ENCODE peak calls at places on chromosomes 12 and 14, in nine cellular contexts. K, M, G, O, Z, S, N, A and F are unnamed samples. For H3K4me1, the result is how much of the 10 kb centered on the place peaks cover.

GRCh38 chr12:53236443-53237111 is 4.6 kb upstream of the RARG start:
- DNase-seq in K (no peak), M (no peak), G (no peak), O (no peak), Z (no peak), S (peak), N (no peak), A (no peak), F (peak)

GRCh38 chr12:17511369-17511768 is 578.6 kb downstream of the RERGL start:
- DNase-seq in K (no peak), M (no peak), G (no peak), O (peak), Z (no peak), S (no peak), N (no peak), A (no peak), F (no peak)

GRCh38 chr12:26712892-26713291 is 120.1 kb downstream of the ITPR2 start:
- DNase-seq in K (no peak), M (no peak), G (no peak), O (peak), Z (no peak), S (no peak), N (no peak), A (no peak), F (no peak)

GRCh38 chr12:53499261-53500118 is at the start of gene MAP3K12:
- DNase-seq in K (no peak), M (peak), G (peak), O (peak), Z (peak), S (peak), N (peak), A (peak), F (peak)

GRCh38 chr14:22650960-22651521 is 6.9 kb upstream of the OR6J1 start:
- DNase-seq in K (no peak), M (peak), G (no peak), O (peak), Z (no peak), S (no peak), N (peak), A (no peak), F (no peak)

GRCh38 chr14:103126873-103127304 is 3.6 kb downstream of the TNFAIP2 start:
- DNase-seq in K (peak), M (peak), G (peak), O (peak), Z (peak), S (no peak), N (peak), A (no peak), F (no peak)

GRCh38 chr12:89883630-89884364 is 175.2 kb upstream of the ATP2B1 start:
- DNase-seq in K (no peak), M (peak), G (no peak), O (peak), Z (no peak), S (no peak), N (peak), A (no peak), F (no peak)

GRCh38 chr12:63021126-63021525 is 86.2 kb upstream of the PPM1H start:
- DNase-seq in K (no peak), M (no peak), G (no peak), O (no peak), Z (no peak), S (no peak), N (no peak), A (no peak), F (no peak)

GRCh38 chr14:99717682-99718013 is 33.5 kb downstream of the CYP46A1 start:
- DNase-seq in K (no peak), M (no peak), G (no peak), O (no peak), Z (no peak), S (peak), N (no peak), A (no peak), F (no peak)

GRCh38 chr12:96892104-96892503 is 15.0 kb upstream of the NEDD1 start:
- DNase-seq in K (peak), M (no peak), G (no peak), O (no peak), Z (no peak), S (no peak), N (peak), A (no peak), F (no peak)

GRCh38 chr12:104722541-104723534 is 235.3 kb downstream of the SLC41A2 start:
- DNase-seq in K (no peak), M (no peak), G (no peak), O (peak), Z (no peak), S (no peak), N (no peak), A (no peak), F (no peak)

GRCh38 chr14:68404652-68405183 is 388.1 kb downstream of the ZFP36L1 start:
- DNase-seq in K (no peak), M (no peak), G (no peak), O (no peak), Z (no peak), S (no peak), N (no peak), A (no peak), F (no peak)

GRCh38 chr12:180445-180844 is 33.5 kb downstream of the SLC6A12 start:
- DNase-seq in K (no peak), M (no peak), G (no peak), O (no peak), Z (no peak), S (no peak), N (no peak), A (peak), F (no peak)

GRCh38 chr14:56004807-56005579 is 113.2 kb upstream of the PELI2 start:
- DNase-seq in K (no peak), M (peak), G (peak), O (peak), Z (no peak), S (no peak), N (no peak), A (peak), F (peak)

GRCh38 chr14:71472281-71472960 is 459.8 kb upstream of the RGS6 start:
- DNase-seq in K (no peak), M (peak), G (no peak), O (no peak), Z (no peak), S (no peak), N (no peak), A (no peak), F (no peak)

GRCh38 chr12:124115496-124115895 is 142.5 kb downstream of the ZNF664 start:
- DNase-seq in K (no peak), M (no peak), G (no peak), O (no peak), Z (no peak), S (no peak), N (no peak), A (no peak), F (no peak)

GRCh38 chr12:74945771-74946198 is 263.9 kb downstream of the KCNC2 start:
- DNase-seq in K (no peak), M (no peak), G (no peak), O (no peak), Z (no peak), S (no peak), N (peak), A (no peak), F (no peak)

GRCh38 chr12:39872425-39872824 is 233.5 kb downstream of the SLC2A13 start:
- DNase-seq in K (no peak), M (peak), G (no peak), O (no peak), Z (no peak), S (no peak), N (no peak), A (no peak), F (no peak)

GRCh38 chr14:55964081-55964480 is 154.1 kb upstream of the PELI2 start:
- DNase-seq in K (no peak), M (no peak), G (no peak), O (no peak), Z (no peak), S (no peak), N (no peak), A (no peak), F (no peak)

GRCh38 chr12:76636141-76636692 is 76.6 kb upstream of the OSBPL8 start:
- DNase-seq in K (no peak), M (no peak), G (no peak), O (peak), Z (no peak), S (no peak), N (peak), A (no peak), F (no peak)

DNA sequence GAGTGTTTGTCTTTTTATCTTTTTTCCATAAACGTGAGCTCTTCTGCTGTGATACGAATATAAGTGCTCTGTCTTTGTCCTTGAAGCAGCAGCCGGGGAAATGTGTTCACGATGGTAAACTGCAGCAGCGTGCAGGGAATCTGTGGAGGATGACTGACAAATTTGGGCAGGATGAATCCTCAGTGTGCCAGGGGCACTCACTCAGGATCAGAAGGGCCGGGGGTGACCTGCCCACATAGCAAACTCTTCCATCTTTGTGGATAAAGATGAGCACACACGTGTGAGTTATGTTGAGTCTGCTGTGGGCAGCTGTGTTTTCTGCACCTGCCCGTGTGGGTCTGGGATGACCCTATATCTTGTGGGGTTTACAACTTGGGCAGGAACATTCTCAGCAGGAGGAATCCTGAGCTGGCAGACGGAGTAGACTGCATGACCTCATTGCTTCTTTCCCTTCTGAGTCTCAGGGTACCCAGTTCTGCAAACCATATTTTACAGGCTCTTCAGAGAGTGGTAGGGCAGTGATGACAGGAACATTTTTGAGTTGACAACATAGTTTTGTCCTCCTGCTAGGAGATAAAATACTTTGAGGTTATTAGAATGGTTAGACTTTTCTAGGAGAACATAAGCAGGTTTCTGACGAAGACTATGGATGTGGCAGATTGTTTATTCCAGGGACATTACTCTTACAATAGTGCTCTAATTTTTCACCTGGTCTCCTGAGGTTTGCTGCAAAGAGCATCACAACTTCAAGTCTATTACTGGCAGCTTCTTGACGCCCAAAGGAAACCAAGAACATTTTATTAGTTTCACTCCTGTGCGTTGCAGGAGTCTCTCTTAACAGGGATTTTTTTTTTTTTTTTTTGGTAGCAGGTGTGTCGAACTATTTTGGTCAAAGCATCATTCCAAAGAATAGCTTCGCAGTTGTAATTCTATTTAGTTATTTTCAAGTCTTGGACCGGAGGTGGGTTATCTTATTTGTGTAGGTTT is 910 bp downstream of the ANO4 start:
- DNase-seq in K (no peak), M (peak), G (no peak), O (peak), Z (no peak), S (no peak), N (no peak), A (no peak), F (no peak)
- H3K27ac ChIP-seq in K (no peak), M (no peak), G (no peak), O (peak), Z (no peak), S (no peak), N (no peak), A (no peak), F (no peak)

GRCh38 chr12:1553546-1553945 is 40.8 kb downstream of the FBXL14 start:
- DNase-seq in K (no peak), M (no peak), G (no peak), O (no peak), Z (no peak), S (no peak), N (no peak), A (no peak), F (no peak)

GRCh38 chr12:1552978-1553471 is 41.4 kb downstream of the FBXL14 start:
- DNase-seq in K (no peak), M (peak), G (no peak), O (no peak), Z (no peak), S (no peak), N (no peak), A (no peak), F (no peak)

GRCh38 chr12:1552171-1552570 is 42.2 kb downstream of the FBXL14 start:
- DNase-seq in K (no peak), M (peak), G (no peak), O (no peak), Z (no peak), S (no peak), N (peak), A (no peak), F (no peak)

GRCh38 chr12:1553987-1554982 is 40.1 kb downstream of the FBXL14 start:
- DNase-seq in K (no peak), M (no peak), G (no peak), O (no peak), Z (no peak), S (no peak), N (no peak), A (no peak), F (no peak)

GRCh38 chr12:1551496-1551895 is 42.9 kb downstream of the FBXL14 start:
- DNase-seq in K (no peak), M (no peak), G (no peak), O (no peak), Z (no peak), S (no peak), N (no peak), A (no peak), F (no peak)
- H3K4me1 ChIP-seq in K (under half), M (under half), G (under half), O (under half), Z (under half), S (under half), N (under half), A (under half), F (under half)

DNA sequence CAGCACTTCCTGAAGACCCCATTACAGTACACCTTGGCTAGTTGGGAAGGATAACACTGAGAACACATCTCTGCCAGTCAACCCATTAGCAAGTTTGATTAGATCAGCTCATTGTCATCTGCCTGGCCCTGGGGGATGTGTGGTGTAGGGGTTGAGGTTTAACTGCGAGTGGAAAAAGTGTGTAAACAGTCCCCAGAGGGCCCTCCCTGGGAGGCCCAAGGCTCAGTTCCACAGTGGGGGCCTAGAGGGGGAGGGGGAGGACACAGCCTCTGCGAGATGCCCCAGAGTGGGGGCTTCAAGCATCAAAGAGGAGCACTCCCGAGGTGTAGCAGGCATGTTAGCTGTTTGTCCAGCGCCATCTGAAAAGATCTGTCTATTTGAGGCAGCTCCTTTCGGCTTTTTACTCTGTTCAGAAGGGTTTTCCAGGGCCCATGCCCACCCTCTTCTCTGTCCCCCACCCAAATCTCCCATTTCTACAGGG is 344 bp downstream of the LPAR5 start:
- DNase-seq in K (no peak), M (peak), G (no peak), O (peak), Z (no peak), S (peak), N (no peak), A (no peak), F (peak)
- H3K27ac ChIP-seq in K (no peak), M (no peak), G (peak), O (no peak), Z (peak), S (peak), N (no peak), A (peak), F (peak)

GRCh38 chr12:130957304-130957621 is 3.6 kb downstream of the ADGRD1 start:
- DNase-seq in K (no peak), M (no peak), G (no peak), O (no peak), Z (no peak), S (no peak), N (no peak), A (no peak), F (no peak)
- H3K4me1 ChIP-seq in K (under half), M (under half), G (under half), O (under half), Z (under half), S (under half), N (under half), A (under half), F (under half)

DNA sequence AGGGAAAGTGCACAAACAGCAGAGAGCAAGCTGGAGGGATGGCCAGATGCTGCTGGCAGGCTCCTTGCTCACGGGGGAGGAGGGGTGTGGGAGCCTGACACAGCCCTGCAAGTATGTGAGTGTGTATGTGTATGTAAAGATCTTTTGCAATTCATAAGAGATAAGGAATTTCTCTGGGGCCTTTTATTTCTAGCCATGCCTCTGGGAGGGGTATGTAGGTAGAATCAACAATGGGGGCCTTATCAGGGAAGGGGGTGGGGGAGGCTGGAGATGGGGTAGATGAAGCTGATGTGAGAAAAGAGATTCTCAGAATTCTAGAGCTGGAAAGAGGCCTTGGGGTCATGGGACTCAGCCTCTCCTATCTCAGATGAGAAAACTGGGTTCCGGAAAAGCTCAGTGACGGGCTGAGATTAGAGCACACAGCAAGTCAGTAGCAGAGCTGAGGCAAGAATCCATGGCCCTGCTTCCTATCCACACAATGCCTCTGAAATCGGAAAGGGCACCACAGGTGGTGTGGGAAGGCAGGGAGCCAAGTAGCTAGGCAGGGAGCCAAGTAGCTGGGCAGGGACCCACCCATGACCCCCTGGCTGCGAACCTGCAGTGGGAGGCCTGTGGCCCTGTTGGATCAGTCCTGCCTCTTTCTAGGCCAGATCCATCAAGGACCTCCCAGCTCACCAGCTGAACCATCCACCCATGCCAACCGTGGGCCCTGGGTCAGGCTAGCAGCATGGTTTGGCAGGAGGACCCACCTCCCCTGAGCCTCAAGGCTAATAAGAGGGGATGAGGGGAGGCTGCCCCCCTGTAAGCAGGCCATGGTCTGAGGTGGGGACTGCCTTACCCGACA is 54.7 kb downstream of the PLEKHG3 start:
- DNase-seq in K (no peak), M (peak), G (peak), O (peak), Z (no peak), S (no peak), N (peak), A (no peak), F (no peak)
- H3K27ac ChIP-seq in K (no peak), M (no peak), G (no peak), O (peak), Z (peak), S (no peak), N (peak), A (peak), F (no peak)

GRCh38 chr12:1931642-1932041 is 13.2 kb upstream of the CACNA2D4 start:
- DNase-seq in K (no peak), M (no peak), G (no peak), O (no peak), Z (no peak), S (no peak), N (no peak), A (no peak), F (no peak)
- H3K4me1 ChIP-seq in K (under half), M (under half), G (under half), O (under half), Z (under half), S (under half), N (under half), A (under half), F (under half)

GRCh38 chr12:10715491-10715890 is 7.6 kb downstream of the YBX3 start:
- DNase-seq in K (no peak), M (no peak), G (no peak), O (no peak), Z (no peak), S (no peak), N (no peak), A (no peak), F (no peak)
- H3K27ac ChIP-seq in K (peak), M (peak), G (no peak), O (no peak), Z (no peak), S (no peak), N (peak), A (peak), F (no peak)

DNA sequence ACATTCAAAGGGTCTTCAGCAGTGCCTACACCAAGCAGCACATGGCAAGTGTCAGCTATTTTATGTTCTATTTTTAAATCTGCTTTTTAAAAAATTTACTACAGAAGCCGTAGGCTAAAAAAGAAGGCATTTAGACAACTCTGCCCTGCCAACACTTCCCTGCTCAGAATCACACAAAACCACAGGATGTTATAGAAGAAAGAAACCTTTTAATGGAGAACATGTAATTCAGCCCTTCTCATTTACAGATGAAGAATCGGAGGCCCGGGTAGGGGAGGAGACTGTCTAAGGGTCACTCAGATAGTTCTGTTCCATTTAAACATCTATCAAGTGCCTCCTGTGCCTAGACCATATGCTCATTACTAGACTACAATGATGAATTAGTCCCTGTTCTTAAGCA is 171.8 kb upstream of the NTF3 start:
- DNase-seq in K (no peak), M (no peak), G (no peak), O (no peak), Z (no peak), S (no peak), N (no peak), A (no peak), F (no peak)
- H3K4me1 ChIP-seq in K (under half), M (under half), G (under half), O (under half), Z (under half), S (under half), N (under half), A (under half), F (under half)